ENCODE peak calls at places on chromosome 2, in five cellular contexts. One of them, this sample, is unnamed.

GRCh38 chr2:169034256-169034655 is 3.1 kb upstream of the ABCB11 start:
- DNase-seq in pancreas: no peak
- DNase-seq in neural crest cell: no peak
- DNase-seq in lung: no peak
- DNase-seq in dorsolateral prefrontal cortex: no peak
- DNase-seq in this sample: no peak

GRCh38 chr2:240586919-240587800 is 626 bp downstream of the CAPN10 start:
- DNase-seq in dorsolateral prefrontal cortex: peak
- DNase-seq in pancreas: peak
- DNase-seq in lung: peak
- DNase-seq in neural crest cell: no peak
- DNase-seq in this sample: no peak

GRCh38 chr2:10241641-10242430 is 60.9 kb upstream of the HPCAL1 start:
- DNase-seq in neural crest cell: no peak
- DNase-seq in pancreas: no peak
- DNase-seq in lung: peak
- DNase-seq in dorsolateral prefrontal cortex: no peak
- DNase-seq in this sample: no peak

GRCh38 chr2:194486316-194486715 is 1170.7 kb upstream of the SLC39A10 start:
- DNase-seq in lung: no peak
- DNase-seq in neural crest cell: no peak
- DNase-seq in dorsolateral prefrontal cortex: no peak
- DNase-seq in pancreas: no peak
- DNase-seq in this sample: no peak

GRCh38 chr2:62505649-62506420 is at the start of gene TMEM17:
- DNase-seq in lung: peak
- DNase-seq in dorsolateral prefrontal cortex: peak
- DNase-seq in pancreas: peak
- DNase-seq in neural crest cell: peak
- DNase-seq in this sample: peak

GRCh38 chr2:60604665-60605064 is 51.2 kb upstream of the BCL11A start:
- DNase-seq in neural crest cell: no peak
- DNase-seq in lung: no peak
- DNase-seq in pancreas: no peak
- DNase-seq in dorsolateral prefrontal cortex: no peak
- DNase-seq in this sample: no peak

GRCh38 chr2:32061973-32062861 is 1.1 kb upstream of the SPAST start:
- DNase-seq in neural crest cell: no peak
- DNase-seq in pancreas: peak
- DNase-seq in dorsolateral prefrontal cortex: no peak
- DNase-seq in lung: peak
- DNase-seq in this sample: no peak

GRCh38 chr2:80489718-80490117 is 185.2 kb upstream of the LRRTM1 start:
- DNase-seq in pancreas: no peak
- DNase-seq in dorsolateral prefrontal cortex: no peak
- DNase-seq in lung: no peak
- DNase-seq in neural crest cell: no peak
- DNase-seq in this sample: no peak

GRCh38 chr2:86825728-86826386 is 35.1 kb upstream of the CD8A start:
- DNase-seq in pancreas: no peak
- DNase-seq in dorsolateral prefrontal cortex: no peak
- DNase-seq in neural crest cell: no peak
- DNase-seq in lung: no peak
- DNase-seq in this sample: no peak

GRCh38 chr2:188303363-188304031 is 11.8 kb downstream of the GULP1 start:
- DNase-seq in pancreas: no peak
- DNase-seq in neural crest cell: no peak
- DNase-seq in lung: no peak
- DNase-seq in dorsolateral prefrontal cortex: no peak
- DNase-seq in this sample: no peak

GRCh38 chr2:8212239-8212638 is 469.6 kb upstream of the ID2 start:
- DNase-seq in dorsolateral prefrontal cortex: no peak
- DNase-seq in lung: no peak
- DNase-seq in pancreas: no peak
- DNase-seq in neural crest cell: no peak
- DNase-seq in this sample: no peak

GRCh38 chr2:200469708-200470600 is 39.9 kb downstream of the KCTD18 start:
- DNase-seq in pancreas: no peak
- DNase-seq in neural crest cell: no peak
- DNase-seq in lung: no peak
- DNase-seq in dorsolateral prefrontal cortex: peak
- DNase-seq in this sample: no peak

GRCh38 chr2:170362895-170363582 is 185.1 kb downstream of the MYO3B start:
- DNase-seq in pancreas: no peak
- DNase-seq in dorsolateral prefrontal cortex: no peak
- DNase-seq in lung: no peak
- DNase-seq in neural crest cell: no peak
- DNase-seq in this sample: no peak

GRCh38 chr2:231632559-231633142 is 40.0 kb downstream of the TEX44 start:
- DNase-seq in pancreas: no peak
- DNase-seq in dorsolateral prefrontal cortex: no peak
- DNase-seq in neural crest cell: no peak
- DNase-seq in lung: no peak
- DNase-seq in this sample: no peak

GRCh38 chr2:1366546-1367134 is 46.6 kb upstream of the TPO start:
- DNase-seq in neural crest cell: no peak
- DNase-seq in pancreas: peak
- DNase-seq in dorsolateral prefrontal cortex: peak
- DNase-seq in lung: no peak
- DNase-seq in this sample: no peak

GRCh38 chr2:106177581-106177980 is 16.5 kb downstream of the UXS1 start:
- DNase-seq in pancreas: no peak
- DNase-seq in dorsolateral prefrontal cortex: no peak
- DNase-seq in lung: no peak
- DNase-seq in neural crest cell: no peak
- DNase-seq in this sample: no peak

GRCh38 chr2:225995788-225996476 is 596.4 kb downstream of the NYAP2 start:
- DNase-seq in neural crest cell: no peak
- DNase-seq in pancreas: no peak
- DNase-seq in lung: no peak
- DNase-seq in dorsolateral prefrontal cortex: no peak
- DNase-seq in this sample: no peak

GRCh38 chr2:198137733-198138132 is 333.3 kb downstream of the PLCL1 start:
- DNase-seq in neural crest cell: no peak
- DNase-seq in lung: no peak
- DNase-seq in pancreas: no peak
- DNase-seq in dorsolateral prefrontal cortex: no peak
- DNase-seq in this sample: no peak
- TF ChIP-seq CTCF in neural crest cell: no peak
- TF ChIP-seq CTCF in lung: no peak
- TF ChIP-seq CTCF in pancreas: no peak
- TF ChIP-seq CTCF in dorsolateral prefrontal cortex: no peak
- TF ChIP-seq CTCF in this sample: no peak

GRCh38 chr2:156956161-156956560 is 301.3 kb upstream of the GALNT5 start:
- DNase-seq in pancreas: no peak
- DNase-seq in neural crest cell: no peak
- DNase-seq in dorsolateral prefrontal cortex: no peak
- DNase-seq in lung: no peak
- DNase-seq in this sample: no peak
- TF ChIP-seq CTCF in pancreas: no peak
- TF ChIP-seq CTCF in neural crest cell: no peak
- TF ChIP-seq CTCF in dorsolateral prefrontal cortex: no peak
- TF ChIP-seq CTCF in lung: no peak
- TF ChIP-seq CTCF in this sample: no peak

DNA sequence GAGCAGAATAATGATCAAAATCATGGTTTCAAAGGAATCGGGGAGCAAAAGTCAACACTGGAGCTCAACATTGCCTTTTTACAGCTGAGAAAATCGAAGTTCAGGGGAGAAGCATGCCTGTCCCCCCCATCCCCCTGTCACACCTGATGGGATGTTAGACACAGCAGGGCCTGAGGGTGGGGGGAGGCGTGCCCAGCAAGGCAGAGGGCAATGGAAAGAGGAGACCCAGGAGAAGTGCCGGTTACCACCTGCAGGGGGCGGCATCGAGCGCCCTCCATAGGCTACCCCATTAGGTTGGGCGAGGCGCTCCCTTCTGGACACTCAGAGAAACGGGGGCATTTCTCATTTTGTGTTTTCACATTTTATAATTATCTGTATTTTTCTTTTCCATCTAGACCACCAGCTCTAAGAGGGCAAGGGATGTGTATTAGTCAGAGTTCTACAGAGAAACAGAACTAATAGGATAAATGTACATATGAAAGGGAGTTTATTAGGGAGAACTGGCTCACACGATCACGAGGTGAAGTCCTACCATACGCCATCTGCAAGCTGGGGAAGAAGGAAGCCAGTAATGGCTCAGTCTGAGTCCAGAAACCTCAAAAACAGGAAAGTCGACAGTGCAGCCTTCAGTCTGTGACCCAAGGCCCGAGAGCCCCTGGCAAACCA is 271.3 kb downstream of the LRATD1 start:
- DNase-seq in lung: no peak
- DNase-seq in pancreas: peak
- DNase-seq in neural crest cell: peak
- DNase-seq in dorsolateral prefrontal cortex: no peak
- DNase-seq in this sample: peak
- TF ChIP-seq CTCF in lung: no peak
- TF ChIP-seq CTCF in pancreas: peak
- TF ChIP-seq CTCF in neural crest cell: peak
- TF ChIP-seq CTCF in dorsolateral prefrontal cortex: no peak
- TF ChIP-seq CTCF in this sample: peak

GRCh38 chr2:149099298-149099697 is 60.8 kb downstream of the LYPD6B start:
- DNase-seq in neural crest cell: no peak
- DNase-seq in dorsolateral prefrontal cortex: no peak
- DNase-seq in lung: no peak
- DNase-seq in pancreas: no peak
- DNase-seq in this sample: no peak
- TF ChIP-seq CTCF in neural crest cell: no peak
- TF ChIP-seq CTCF in dorsolateral prefrontal cortex: no peak
- TF ChIP-seq CTCF in lung: no peak
- TF ChIP-seq CTCF in pancreas: no peak
- TF ChIP-seq CTCF in this sample: no peak

GRCh38 chr2:15963977-15964670 is 23.8 kb downstream of the MYCN start:
- DNase-seq in dorsolateral prefrontal cortex: no peak
- DNase-seq in pancreas: no peak
- DNase-seq in lung: no peak
- DNase-seq in neural crest cell: no peak
- DNase-seq in this sample: no peak
- TF ChIP-seq CTCF in dorsolateral prefrontal cortex: no peak
- TF ChIP-seq CTCF in pancreas: no peak
- TF ChIP-seq CTCF in lung: no peak
- TF ChIP-seq CTCF in neural crest cell: no peak
- TF ChIP-seq CTCF in this sample: no peak

DNA sequence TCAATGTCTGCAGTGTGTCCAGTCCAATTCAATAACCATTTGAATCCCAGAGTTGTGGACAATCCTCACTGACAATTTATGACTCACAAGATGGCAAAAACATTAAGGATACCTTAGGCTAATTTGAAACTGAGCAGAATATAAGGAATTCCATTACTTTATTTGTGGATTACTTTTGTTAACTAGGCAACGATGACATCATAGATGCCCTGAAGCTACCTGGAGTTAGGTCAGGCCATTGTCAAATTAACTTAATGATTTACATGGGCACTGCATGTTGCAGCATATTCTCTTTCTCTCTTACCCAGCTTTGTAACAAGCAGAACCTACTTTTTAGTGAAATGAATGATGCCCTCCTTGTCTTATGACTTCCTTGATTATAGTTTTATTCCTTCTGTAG is 100.0 kb upstream of the CDCA7 start:
- DNase-seq in neural crest cell: no peak
- DNase-seq in pancreas: no peak
- DNase-seq in dorsolateral prefrontal cortex: no peak
- DNase-seq in lung: no peak
- DNase-seq in this sample: no peak
- TF ChIP-seq CTCF in neural crest cell: no peak
- TF ChIP-seq CTCF in pancreas: no peak
- TF ChIP-seq CTCF in dorsolateral prefrontal cortex: no peak
- TF ChIP-seq CTCF in lung: no peak
- TF ChIP-seq CTCF in this sample: no peak

GRCh38 chr2:227007940-227008339 is 156.1 kb downstream of the COL4A4 start:
- DNase-seq in dorsolateral prefrontal cortex: no peak
- DNase-seq in neural crest cell: no peak
- DNase-seq in pancreas: no peak
- DNase-seq in lung: no peak
- DNase-seq in this sample: no peak

GRCh38 chr2:227010433-227010832 is 153.6 kb downstream of the COL4A4 start:
- DNase-seq in pancreas: no peak
- DNase-seq in neural crest cell: no peak
- DNase-seq in dorsolateral prefrontal cortex: no peak
- DNase-seq in lung: no peak
- DNase-seq in this sample: no peak

GRCh38 chr2:227004482-227004881 is 159.5 kb downstream of the COL4A4 start:
- DNase-seq in lung: no peak
- DNase-seq in dorsolateral prefrontal cortex: no peak
- DNase-seq in neural crest cell: no peak
- DNase-seq in pancreas: no peak
- DNase-seq in this sample: no peak

DNA sequence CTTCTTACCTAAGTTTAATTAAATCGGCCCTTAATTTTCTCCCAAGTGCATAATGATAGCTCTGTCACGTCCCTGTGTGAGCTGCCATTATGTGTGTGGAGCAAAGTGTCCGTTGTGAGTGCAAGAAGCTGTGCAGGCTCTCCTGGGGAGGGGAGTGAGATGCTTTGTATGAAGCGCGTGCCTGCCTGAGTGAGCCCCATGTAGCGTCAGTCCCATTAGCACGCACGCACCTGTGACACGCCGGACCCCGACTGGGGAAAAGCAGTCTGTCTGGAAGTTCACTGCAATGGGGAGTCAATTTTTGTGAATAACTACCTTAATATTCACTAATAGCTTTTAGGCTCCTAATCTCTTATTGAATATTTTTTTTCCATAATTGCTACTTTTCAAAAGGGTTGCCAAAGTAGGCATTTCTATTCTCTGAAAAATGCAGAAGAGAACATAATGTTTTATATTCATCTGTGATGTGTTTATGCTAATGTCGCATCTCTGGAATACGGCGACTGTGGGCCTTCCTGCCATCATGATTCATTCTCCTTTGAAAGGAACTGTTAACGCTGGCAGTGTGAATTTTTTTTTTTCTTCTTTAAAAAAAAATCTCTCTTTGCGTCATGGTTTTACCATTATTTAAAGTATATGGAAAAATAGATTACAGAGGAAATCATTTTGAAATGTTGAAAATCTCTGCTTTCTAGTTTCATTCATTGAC is 157.7 kb downstream of the COL4A4 start:
- DNase-seq in dorsolateral prefrontal cortex: no peak
- DNase-seq in lung: no peak
- DNase-seq in pancreas: no peak
- DNase-seq in neural crest cell: no peak
- DNase-seq in this sample: no peak
- TF ChIP-seq CTCF in dorsolateral prefrontal cortex: no peak
- TF ChIP-seq CTCF in lung: no peak
- TF ChIP-seq CTCF in pancreas: no peak
- TF ChIP-seq CTCF in neural crest cell: no peak
- TF ChIP-seq CTCF in this sample: no peak

GRCh38 chr2:238176565-238176964 is 17.8 kb downstream of the ERFE start:
- DNase-seq in pancreas: no peak
- DNase-seq in dorsolateral prefrontal cortex: no peak
- DNase-seq in neural crest cell: no peak
- DNase-seq in lung: no peak
- DNase-seq in this sample: no peak
- TF ChIP-seq CTCF in pancreas: no peak
- TF ChIP-seq CTCF in dorsolateral prefrontal cortex: no peak
- TF ChIP-seq CTCF in neural crest cell: no peak
- TF ChIP-seq CTCF in lung: no peak
- TF ChIP-seq CTCF in this sample: no peak

GRCh38 chr2:157287160-157287559 is 29.7 kb downstream of the GALNT5 start:
- DNase-seq in neural crest cell: no peak
- DNase-seq in pancreas: no peak
- DNase-seq in dorsolateral prefrontal cortex: no peak
- DNase-seq in lung: no peak
- DNase-seq in this sample: no peak
- TF ChIP-seq CTCF in neural crest cell: no peak
- TF ChIP-seq CTCF in pancreas: no peak
- TF ChIP-seq CTCF in dorsolateral prefrontal cortex: no peak
- TF ChIP-seq CTCF in lung: no peak
- TF ChIP-seq CTCF in this sample: no peak

This sample was measured in GM12864.